ENCODE peak calls at places on chromosome 13, in nine cellular contexts. K is CD8-positive, alpha-beta memory T cell; I is brain microvascular endothelial cell; C is tibial nerve; W is upper lobe of right lung; H is keratinocyte; U is upper lobe of left lung; R is testis; Y is fibroblast of lung. F is an unnamed sample.

GRCh38 chr13:73945871-73946270 is 188.3 kb downstream of the KLF12 start:
- DNase-seq in R (no peak), K (no peak), U (no peak), H (no peak), Y (peak; percentile 57), W (no peak), C (no peak), I (no peak), F (no peak)

GRCh38 chr13:99055286-99056073 is 77.6 kb upstream of the DOCK9 start:
- DNase-seq in W (no peak), I (no peak), K (no peak), R (no peak), C (no peak), U (peak; percentile 14), Y (no peak), H (no peak), F (no peak)

GRCh38 chr13:97141564-97142005 is 80.5 kb upstream of the MBNL2 start:
- DNase-seq in K (no peak), H (peak; percentile 25), U (no peak), W (no peak), C (no peak), Y (peak; percentile 88), R (peak; percentile 63), I (peak; percentile 89), F (no peak)

GRCh38 chr13:44649118-44649455 is 73.0 kb upstream of the TSC22D1 start:
- DNase-seq in W (no peak), U (no peak), R (no peak), C (no peak), Y (no peak), H (no peak), I (no peak), K (no peak), F (no peak)

GRCh38 chr13:26853272-26853818 is 92.8 kb upstream of the GPR12 start:
- DNase-seq in K (no peak), H (no peak), W (no peak), R (no peak), C (no peak), I (no peak), U (no peak), Y (no peak), F (no peak)

GRCh38 chr13:106573279-106573831 is 5.4 kb upstream of the ARGLU1 start:
- DNase-seq in I (no peak), K (no peak), H (no peak), Y (peak; percentile 71), U (no peak), W (no peak), C (no peak), R (no peak), F (no peak)

GRCh38 chr13:100124265-100124664 is 35.4 kb downstream of the PCCA start:
- DNase-seq in H (no peak), K (no peak), R (no peak), C (no peak), W (no peak), U (no peak), I (peak; percentile 60), Y (peak; percentile 51), F (no peak)

GRCh38 chr13:30847697-30848307 is 58.3 kb upstream of the MEDAG start:
- DNase-seq in H (no peak), C (no peak), R (no peak), K (no peak), W (no peak), U (no peak), Y (peak; percentile 100), I (peak; percentile 99), F (no peak)

GRCh38 chr13:101325423-101325822 is 90.9 kb downstream of the NALCN start:
- DNase-seq in K (no peak), H (no peak), U (no peak), R (no peak), Y (no peak), I (no peak), C (no peak), W (no peak), F (no peak)

GRCh38 chr13:20911037-20911436 is 8.5 kb upstream of the XPO4 start:
- DNase-seq in I (no peak), C (no peak), H (no peak), Y (no peak), R (no peak), K (no peak), U (no peak), W (no peak), F (no peak)

GRCh38 chr13:40269086-40269485 is 397.4 kb downstream of the FOXO1 start:
- DNase-seq in H (no peak), W (no peak), I (no peak), Y (peak; percentile 17), K (no peak), C (no peak), U (no peak), R (no peak), F (no peak)

GRCh38 chr13:51520524-51520923 is 63.7 kb upstream of the WDFY2 start:
- DNase-seq in R (no peak), H (no peak), C (no peak), Y (peak; percentile 71), I (peak; percentile 46), K (no peak), U (no peak), W (no peak), F (no peak)

GRCh38 chr13:106565127-106565775 is 2.7 kb downstream of the ARGLU1 start:
- DNase-seq in R (no peak), H (no peak), Y (no peak), K (no peak), I (no peak), C (no peak), U (no peak), W (no peak), F (no peak)

GRCh38 chr13:39961036-39961435 is 305.6 kb downstream of the COG6 start:
- DNase-seq in H (no peak), K (no peak), Y (no peak), W (no peak), I (peak; percentile 9), U (no peak), C (no peak), R (no peak), F (no peak)

GRCh38 chr13:26962671-26963070 is 202.1 kb upstream of the GPR12 start:
- DNase-seq in C (no peak), K (no peak), H (no peak), Y (no peak), I (no peak), U (no peak), R (no peak), W (no peak), F (no peak)

DNA sequence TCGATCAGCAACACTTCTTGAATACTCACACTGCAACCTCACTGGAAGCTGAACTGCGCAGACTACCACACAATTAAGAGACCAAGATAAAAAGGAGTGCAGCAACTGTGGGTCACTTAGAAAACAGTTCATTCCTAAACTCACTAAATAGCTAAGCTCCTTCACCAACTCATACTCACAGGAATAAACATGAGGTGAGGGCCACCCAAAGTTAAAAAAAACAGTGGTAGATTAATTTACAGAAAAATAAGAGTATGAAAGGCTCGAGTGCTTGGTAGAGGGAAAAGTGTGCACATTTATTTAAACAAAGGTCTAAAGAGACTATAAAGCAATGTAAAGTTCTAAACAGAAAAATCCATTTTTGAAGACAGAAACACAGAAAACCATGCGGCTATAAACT is 7.6 kb downstream of the ANKRD10 start:
- DNase-seq in R (no peak), W (no peak), I (no peak), H (no peak), C (no peak), Y (no peak), U (no peak), K (no peak), F (no peak)
- H3K36me3 ChIP-seq in R (no peaks in the 10 kb centered on the region), W (peaks cover 74% of the 10 kb centered on the region), I (peaks cover 32% of the 10 kb centered on the region), H (peaks cover 3% of the 10 kb centered on the region), C (no peaks in the 10 kb centered on the region), Y (peaks cover 4% of the 10 kb centered on the region), U (peaks cover 53% of the 10 kb centered on the region), K (peaks cover 17% of the 10 kb centered on the region), F (peaks cover 41% of the 10 kb centered on the region)

GRCh38 chr13:75052616-75053015 is 429.4 kb downstream of the TBC1D4 start:
- DNase-seq in I (no peak), R (no peak), U (no peak), K (no peak), Y (no peak), H (no peak), C (no peak), W (no peak), F (no peak)

GRCh38 chr13:75055296-75055695 is 426.7 kb downstream of the TBC1D4 start:
- DNase-seq in K (no peak), U (no peak), H (no peak), C (no peak), Y (no peak), R (no peak), I (no peak), W (no peak), F (no peak)

GRCh38 chr13:75049936-75050335 is 432.0 kb downstream of the TBC1D4 start:
- DNase-seq in C (no peak), Y (peak; percentile 71), K (no peak), I (peak; percentile 7), R (no peak), U (no peak), H (no peak), W (no peak), F (no peak)

GRCh38 chr13:75050419-75051066 is 431.4 kb downstream of the TBC1D4 start:
- DNase-seq in K (no peak), Y (peak; percentile 86), U (no peak), H (no peak), I (peak; percentile 37), W (no peak), R (no peak), C (no peak), F (no peak)
- H3K27ac ChIP-seq in K (no peak overlapping the region), Y (no peak overlapping the region), U (no peak overlapping the region), H (no peak overlapping the region), I (no peak overlapping the region), W (no peak overlapping the region), R (no peak overlapping the region), C (no peak overlapping the region), F (no peak overlapping the region)

GRCh38 chr13:59770451-59770850 is 393.3 kb downstream of the DIAPH3 start:
- DNase-seq in U (no peak), H (no peak), W (no peak), C (no peak), I (no peak), Y (no peak), R (no peak), K (no peak), F (no peak)

GRCh38 chr13:59771272-59771671 is 392.5 kb downstream of the DIAPH3 start:
- DNase-seq in R (no peak), U (no peak), K (no peak), Y (no peak), W (no peak), C (no peak), I (peak; percentile 31), H (no peak), F (no peak)

GRCh38 chr13:59766236-59766635 is 397.5 kb downstream of the DIAPH3 start:
- DNase-seq in W (no peak), C (no peak), I (no peak), K (no peak), Y (no peak), H (no peak), U (no peak), R (no peak), F (no peak)
- H3K27me3 ChIP-seq in W (no peaks in the 10 kb centered on the region), C (no peaks in the 10 kb centered on the region), I (no peaks in the 10 kb centered on the region), K (no peaks in the 10 kb centered on the region), Y (no peaks in the 10 kb centered on the region), H (no peaks in the 10 kb centered on the region), U (no peaks in the 10 kb centered on the region), R (no peaks in the 10 kb centered on the region), F (no peaks in the 10 kb centered on the region)

DNA sequence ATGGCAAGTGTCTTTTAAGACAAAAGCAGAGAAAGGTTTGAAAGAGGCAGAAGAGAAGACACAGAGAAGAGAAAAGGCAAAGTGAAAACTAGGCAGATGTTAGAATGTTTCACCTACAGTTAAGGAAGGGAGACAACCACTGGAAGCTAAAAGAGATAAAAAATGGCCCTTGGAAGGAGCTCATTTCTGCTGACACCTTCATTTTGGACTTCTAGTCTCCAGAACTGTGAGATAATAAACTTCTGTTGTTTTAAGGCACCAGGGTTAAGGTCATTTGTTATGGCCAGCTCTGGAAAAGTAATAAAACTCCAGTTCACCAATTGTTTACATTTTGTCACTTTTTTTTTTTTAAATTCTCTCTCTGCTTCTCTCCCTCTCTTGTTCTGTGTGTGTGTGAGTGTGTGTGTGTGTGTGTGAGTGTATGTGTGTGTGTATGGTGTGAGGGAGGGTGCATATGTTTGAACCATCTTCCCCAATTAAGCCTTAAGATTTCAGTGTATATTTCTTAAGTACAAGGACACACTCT is 374.6 kb downstream of the DACH1 start:
- DNase-seq in K (no peak), I (no peak), R (no peak), W (no peak), U (no peak), H (no peak), Y (no peak), C (no peak), F (no peak)
- H3K36me3 ChIP-seq in K (no peaks in the 10 kb centered on the region), I (no peaks in the 10 kb centered on the region), R (no peaks in the 10 kb centered on the region), W (no peaks in the 10 kb centered on the region), U (no peaks in the 10 kb centered on the region), H (no peaks in the 10 kb centered on the region), Y (no peaks in the 10 kb centered on the region), C (no peaks in the 10 kb centered on the region), F (no peaks in the 10 kb centered on the region)

F was measured in effector memory CD4-positive, alpha-beta T cell.